ENCODE peak calls at places on chromosomes 2 and 18, in seven cellular contexts. G, X, Y, E, F, H and J are unnamed samples.

GRCh38 chr2:141519906-141520305 is 610.9 kb downstream of the LRP1B start:
- DNase-seq in F (no peak), H (no peak), Y (no peak), G (no peak), E (no peak), X (no peak), J (no peak)

GRCh38 chr2:167181134-167181533 is 292.9 kb downstream of the XIRP2 start:
- DNase-seq in F (no peak), E (peak; percentile 56), Y (no peak), H (no peak), G (no peak), X (no peak), J (no peak)

GRCh38 chr2:238383135-238383534 is 43.6 kb upstream of the ASB1 start:
- DNase-seq in Y (no peak), E (no peak), H (no peak), X (no peak), F (no peak), G (no peak), J (no peak)

GRCh38 chr2:223267160-223267951 is 215.4 kb downstream of the KCNE4 start:
- DNase-seq in Y (no peak), G (no peak), H (no peak), X (no peak), F (no peak), E (no peak), J (no peak)

GRCh38 chr18:48605408-48605845 is 66.6 kb downstream of the CTIF start:
- DNase-seq in H (no peak), G (no peak), F (no peak), X (no peak), E (peak; percentile 38), Y (no peak), J (no peak)

GRCh38 chr18:13608791-13609552 is 117.4 kb downstream of the FAM210A start:
- DNase-seq in E (no peak), H (no peak), X (no peak), Y (no peak), F (no peak), G (no peak), J (no peak)

GRCh38 chr2:171811229-171811628 is 82.8 kb downstream of the SLC25A12 start:
- DNase-seq in H (peak; percentile 16), Y (peak; percentile 16), E (peak; percentile 65), F (peak; percentile 55), X (peak; percentile 10), G (no peak), J (no peak)

GRCh38 chr18:21064347-21064746 is 47.3 kb downstream of the ROCK1 start:
- DNase-seq in F (no peak), H (no peak), G (no peak), X (no peak), E (no peak), Y (no peak), J (no peak)

GRCh38 chr18:62607708-62608428 is 85.0 kb downstream of the ZCCHC2 start:
- DNase-seq in X (no peak), F (no peak), Y (no peak), E (no peak), H (no peak), G (no peak), J (no peak)

GRCh38 chr18:55243255-55243654 is 284.0 kb upstream of the CCDC68 start:
- DNase-seq in X (no peak), F (no peak), G (no peak), Y (no peak), H (no peak), E (no peak), J (no peak)

GRCh38 chr2:149094217-149095015 is 55.9 kb downstream of the LYPD6B start:
- DNase-seq in F (no peak), H (peak; percentile 40), E (peak; percentile 6), Y (no peak), G (no peak), X (no peak), J (no peak)

DNA sequence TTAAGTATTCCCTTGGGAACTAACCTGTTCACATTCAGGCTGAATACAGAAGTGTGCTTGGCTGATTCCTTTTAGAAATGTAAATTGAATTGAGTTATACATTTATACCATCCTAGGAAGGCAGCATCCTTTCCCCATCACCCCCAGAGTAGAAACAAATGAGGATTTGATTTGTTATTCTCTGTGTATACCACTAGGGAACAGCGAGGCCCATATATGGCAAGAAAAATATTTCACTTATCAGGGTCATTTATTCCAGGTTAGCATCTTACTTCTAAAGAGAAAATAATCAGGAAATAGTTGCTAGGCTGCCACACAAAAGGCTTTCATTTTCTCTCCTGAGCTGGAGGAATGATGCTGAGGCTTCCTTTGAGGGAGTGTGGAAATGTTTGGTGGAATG is 516.9 kb downstream of the PIK3C3 start:
- DNase-seq in H (no peak), E (no peak), X (no peak), F (no peak), Y (no peak), G (no peak), J (no peak)
- TF ChIP-seq CTCF in H (no peak), E (no peak), X (no peak), F (no peak), Y (no peak), G (no peak), J (no peak)

DNA sequence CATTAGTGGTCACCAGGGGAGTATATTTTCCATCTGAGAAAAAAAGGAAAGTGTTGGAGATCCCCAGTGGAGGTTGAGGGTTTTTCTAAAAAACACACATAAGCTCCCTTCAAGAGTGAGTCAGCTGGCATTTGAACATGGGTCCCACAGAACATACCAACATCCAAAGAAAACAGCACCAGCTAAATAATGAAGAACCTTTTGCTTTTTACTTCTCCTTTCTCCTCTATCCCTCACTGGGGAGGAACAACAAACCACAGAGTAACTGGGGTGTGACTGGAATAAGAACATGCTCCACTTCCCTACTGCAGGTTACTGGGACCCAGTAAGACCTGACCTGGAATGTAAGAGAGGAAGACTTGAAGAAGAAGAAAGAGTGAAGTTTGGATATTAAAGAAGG is 56.5 kb upstream of the RAPH1 start:
- DNase-seq in E (no peak), F (no peak), Y (no peak), H (no peak), X (no peak), G (no peak), J (no peak)
- TF ChIP-seq CTCF in E (no peak), F (no peak), Y (no peak), H (no peak), X (no peak), G (no peak), J (no peak)

DNA sequence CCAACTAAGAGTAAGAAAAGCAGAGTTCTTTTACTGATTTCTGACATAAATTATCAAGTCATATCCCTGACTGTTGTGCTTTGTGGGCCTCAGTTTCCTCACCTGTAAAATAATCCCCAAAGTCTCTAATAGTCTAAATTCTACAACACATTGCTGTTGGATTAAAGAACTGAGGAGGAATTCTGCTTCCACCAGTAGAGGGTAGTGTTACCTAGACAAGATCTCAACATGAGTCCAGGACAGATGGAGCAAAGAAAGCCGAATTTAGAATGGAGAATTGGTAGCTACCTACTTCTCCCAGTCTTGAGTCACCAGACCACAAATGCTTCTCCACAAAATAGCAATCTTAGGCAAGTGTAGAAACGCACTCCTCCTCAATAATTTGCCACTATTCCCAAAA is 462.5 kb upstream of the FSHR start:
- DNase-seq in F (no peak), Y (peak; percentile 15), G (peak; percentile 5), X (no peak), E (peak; percentile 46), H (no peak), J (no peak)
- TF ChIP-seq CTCF in F (peak; percentile 68), Y (peak; percentile 12), G (no peak), X (peak; percentile 39), E (peak; percentile 54), H (no peak), J (peak; percentile 73)

GRCh38 chr2:64749446-64749845 is 95.7 kb upstream of the SERTAD2 start:
- DNase-seq in X (no peak), H (no peak), E (no peak), Y (no peak), G (no peak), F (peak; percentile 48), J (no peak)
- TF ChIP-seq CTCF in X (no peak), H (no peak), E (no peak), Y (no peak), G (no peak), F (no peak), J (no peak)

GRCh38 chr2:96260404-96261260 is 5.2 kb downstream of the TMEM127 start:
- DNase-seq in X (peak; percentile 85), G (peak; percentile 51), E (peak; percentile 90), H (peak; percentile 80), Y (peak; percentile 77), F (peak; percentile 97), J (no peak)
- TF ChIP-seq CTCF in X (peak; percentile 66), G (no peak), E (peak; percentile 49), H (peak; percentile 49), Y (peak; percentile 57), F (peak; percentile 68), J (peak; percentile 38)